ENCODE peak calls at places on chromosome 1, in seven cellular contexts. One of them, this sample, is unnamed.

GRCh38 chr1:236673284-236673919 is 12.9 kb upstream of the ACTN2 start:
- DNase-seq in body of pancreas: no peak
- DNase-seq in transverse colon: no peak
- DNase-seq in suprapubic skin: no peak
- DNase-seq in astrocyte: no peak
- DNase-seq in uterus: no peak
- DNase-seq in adrenal gland: no peak
- DNase-seq in this sample: no peak

GRCh38 chr1:29121951-29122661 is 1.6 kb downstream of the TMEM200B start:
- DNase-seq in body of pancreas: no peak
- DNase-seq in transverse colon: peak; percentile 25
- DNase-seq in suprapubic skin: no peak
- DNase-seq in astrocyte: no peak
- DNase-seq in uterus: peak; percentile 76
- DNase-seq in adrenal gland: peak; percentile 34
- DNase-seq in this sample: peak; percentile 35

GRCh38 chr1:115159958-115160357 is 70.7 kb upstream of the TSPAN2 start:
- DNase-seq in body of pancreas: no peak
- DNase-seq in transverse colon: no peak
- DNase-seq in suprapubic skin: no peak
- DNase-seq in astrocyte: no peak
- DNase-seq in uterus: no peak
- DNase-seq in adrenal gland: no peak
- DNase-seq in this sample: no peak

GRCh38 chr1:248585266-248585665 is 10.7 kb upstream of the OR2T34 start:
- DNase-seq in body of pancreas: no peak
- DNase-seq in transverse colon: no peak
- DNase-seq in suprapubic skin: no peak
- DNase-seq in astrocyte: no peak
- DNase-seq in uterus: no peak
- DNase-seq in adrenal gland: no peak
- DNase-seq in this sample: no peak

GRCh38 chr1:9689971-9690381 is 38.4 kb downstream of the PIK3CD start:
- DNase-seq in body of pancreas: peak; percentile 33
- DNase-seq in transverse colon: peak; percentile 38
- DNase-seq in suprapubic skin: no peak
- DNase-seq in astrocyte: no peak
- DNase-seq in uterus: peak; percentile 29
- DNase-seq in adrenal gland: peak; percentile 37
- DNase-seq in this sample: peak; percentile 26

GRCh38 chr1:58721247-58721820 is 21.5 kb upstream of the MYSM1 start:
- DNase-seq in body of pancreas: no peak
- DNase-seq in transverse colon: no peak
- DNase-seq in suprapubic skin: no peak
- DNase-seq in astrocyte: no peak
- DNase-seq in uterus: no peak
- DNase-seq in adrenal gland: no peak
- DNase-seq in this sample: no peak

GRCh38 chr1:204863024-204863423 is 7.6 kb upstream of the NFASC start:
- DNase-seq in body of pancreas: no peak
- DNase-seq in transverse colon: no peak
- DNase-seq in suprapubic skin: no peak
- DNase-seq in astrocyte: no peak
- DNase-seq in uterus: no peak
- DNase-seq in adrenal gland: no peak
- DNase-seq in this sample: no peak

GRCh38 chr1:94012686-94013330 is 103.6 kb upstream of the GCLM start:
- DNase-seq in body of pancreas: no peak
- DNase-seq in transverse colon: no peak
- DNase-seq in suprapubic skin: no peak
- DNase-seq in astrocyte: no peak
- DNase-seq in uterus: no peak
- DNase-seq in adrenal gland: no peak
- DNase-seq in this sample: peak; percentile 72

GRCh38 chr1:7579016-7579415 is 192.1 kb upstream of the VAMP3 start:
- DNase-seq in body of pancreas: no peak
- DNase-seq in transverse colon: no peak
- DNase-seq in suprapubic skin: peak; percentile 63
- DNase-seq in astrocyte: no peak
- DNase-seq in uterus: no peak
- DNase-seq in adrenal gland: no peak
- DNase-seq in this sample: peak; percentile 3

GRCh38 chr1:10495942-10496341 is 21.2 kb downstream of the PEX14 start:
- DNase-seq in body of pancreas: no peak
- DNase-seq in transverse colon: no peak
- DNase-seq in suprapubic skin: no peak
- DNase-seq in astrocyte: no peak
- DNase-seq in uterus: no peak
- DNase-seq in adrenal gland: no peak
- DNase-seq in this sample: no peak

GRCh38 chr1:62774971-62775578 is 8.9 kb upstream of the ATG4C start:
- DNase-seq in body of pancreas: no peak
- DNase-seq in transverse colon: no peak
- DNase-seq in suprapubic skin: no peak
- DNase-seq in astrocyte: no peak
- DNase-seq in uterus: no peak
- DNase-seq in adrenal gland: no peak
- DNase-seq in this sample: no peak

GRCh38 chr1:234970371-234970730 is 158.3 kb downstream of the TOMM20 start:
- DNase-seq in body of pancreas: no peak
- DNase-seq in transverse colon: no peak
- DNase-seq in suprapubic skin: peak; percentile 34
- DNase-seq in astrocyte: peak; percentile 100
- DNase-seq in uterus: no peak
- DNase-seq in adrenal gland: no peak
- DNase-seq in this sample: no peak

GRCh38 chr1:180623579-180624347 is 8.1 kb upstream of the XPR1 start:
- DNase-seq in body of pancreas: peak; percentile 28
- DNase-seq in transverse colon: no peak
- DNase-seq in suprapubic skin: no peak
- DNase-seq in astrocyte: peak; percentile 25
- DNase-seq in uterus: no peak
- DNase-seq in adrenal gland: no peak
- DNase-seq in this sample: no peak

GRCh38 chr1:63731117-63732043 is 42.4 kb upstream of the ROR1 start:
- DNase-seq in body of pancreas: peak; percentile 10
- DNase-seq in transverse colon: peak; percentile 23
- DNase-seq in suprapubic skin: no peak
- DNase-seq in astrocyte: peak; percentile 95
- DNase-seq in uterus: no peak
- DNase-seq in adrenal gland: no peak
- DNase-seq in this sample: no peak

GRCh38 chr1:205983925-205984725 is 19.1 kb downstream of the RAB7B start:
- DNase-seq in body of pancreas: peak; percentile 86
- DNase-seq in transverse colon: peak; percentile 46
- DNase-seq in suprapubic skin: no peak
- DNase-seq in astrocyte: peak; percentile 51
- DNase-seq in uterus: no peak
- DNase-seq in adrenal gland: peak; percentile 73
- DNase-seq in this sample: peak; percentile 90

GRCh38 chr1:100187912-100188311 is 9.9 kb upstream of the LRRC39 start:
- DNase-seq in body of pancreas: peak; percentile 46
- DNase-seq in transverse colon: peak; percentile 19
- DNase-seq in suprapubic skin: no peak
- DNase-seq in astrocyte: peak; percentile 67
- DNase-seq in uterus: peak; percentile 18
- DNase-seq in adrenal gland: peak; percentile 77
- DNase-seq in this sample: no peak

GRCh38 chr1:201887116-201887866 is 1.4 kb upstream of the SHISA4 start:
- DNase-seq in body of pancreas: no peak
- DNase-seq in transverse colon: no peak
- DNase-seq in suprapubic skin: no peak
- DNase-seq in astrocyte: no peak
- DNase-seq in uterus: peak; percentile 3
- DNase-seq in adrenal gland: peak; percentile 59
- DNase-seq in this sample: no peak

GRCh38 chr1:78339490-78339889 is 151.3 kb upstream of the PTGFR start:
- DNase-seq in body of pancreas: no peak
- DNase-seq in transverse colon: no peak
- DNase-seq in suprapubic skin: no peak
- DNase-seq in astrocyte: peak; percentile 78
- DNase-seq in uterus: no peak
- DNase-seq in adrenal gland: no peak
- DNase-seq in this sample: no peak

DNA sequence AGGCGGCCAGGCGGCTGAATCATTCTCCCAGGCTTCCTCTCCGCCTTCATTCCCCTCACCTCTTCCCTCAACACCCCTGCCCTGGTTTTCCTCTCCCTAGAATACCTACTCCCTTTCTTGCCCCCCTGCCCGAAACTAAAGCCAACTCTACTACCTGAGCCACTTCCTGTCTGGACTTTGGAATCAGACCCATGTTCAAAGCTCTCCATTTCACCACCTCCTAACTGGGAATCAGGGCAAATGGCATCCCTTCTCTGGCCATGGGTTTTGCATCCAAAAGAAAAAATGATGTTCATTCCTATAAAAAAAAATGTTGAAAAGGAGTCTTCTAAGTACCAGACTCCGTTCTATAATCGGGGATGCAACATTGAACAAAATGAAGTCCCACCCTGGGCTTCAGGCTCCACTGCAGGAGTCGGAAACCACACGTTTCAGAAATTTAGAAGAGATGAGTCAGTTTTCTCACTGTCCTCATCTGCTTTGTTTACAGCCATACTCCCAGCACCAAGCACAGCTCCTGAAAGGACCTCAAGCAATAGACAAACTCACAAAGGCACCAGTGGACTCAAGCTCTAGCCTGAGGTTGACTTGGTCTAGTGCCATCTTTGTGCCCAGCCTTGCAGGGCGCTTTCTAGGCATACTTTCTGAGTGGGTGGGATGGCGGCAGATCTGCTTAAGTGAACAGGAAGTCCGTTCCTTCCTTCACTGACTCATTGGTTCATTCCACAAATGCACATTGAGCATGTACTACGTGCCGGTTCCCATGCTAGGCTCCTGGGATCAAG is 176.2 kb downstream of the IGSF21 start:
- DNase-seq in body of pancreas: no peak
- DNase-seq in transverse colon: no peak
- DNase-seq in suprapubic skin: no peak
- DNase-seq in astrocyte: no peak
- DNase-seq in uterus: no peak
- DNase-seq in adrenal gland: no peak
- DNase-seq in this sample: no peak
- H3K27ac ChIP-seq in body of pancreas: no peak overlapping the region
- H3K27ac ChIP-seq in transverse colon: no peak overlapping the region
- H3K27ac ChIP-seq in suprapubic skin: no peak overlapping the region
- H3K27ac ChIP-seq in astrocyte: no peak overlapping the region
- H3K27ac ChIP-seq in uterus: no peak overlapping the region
- H3K27ac ChIP-seq in adrenal gland: no peak overlapping the region
- H3K27ac ChIP-seq in this sample: no peak overlapping the region

DNA sequence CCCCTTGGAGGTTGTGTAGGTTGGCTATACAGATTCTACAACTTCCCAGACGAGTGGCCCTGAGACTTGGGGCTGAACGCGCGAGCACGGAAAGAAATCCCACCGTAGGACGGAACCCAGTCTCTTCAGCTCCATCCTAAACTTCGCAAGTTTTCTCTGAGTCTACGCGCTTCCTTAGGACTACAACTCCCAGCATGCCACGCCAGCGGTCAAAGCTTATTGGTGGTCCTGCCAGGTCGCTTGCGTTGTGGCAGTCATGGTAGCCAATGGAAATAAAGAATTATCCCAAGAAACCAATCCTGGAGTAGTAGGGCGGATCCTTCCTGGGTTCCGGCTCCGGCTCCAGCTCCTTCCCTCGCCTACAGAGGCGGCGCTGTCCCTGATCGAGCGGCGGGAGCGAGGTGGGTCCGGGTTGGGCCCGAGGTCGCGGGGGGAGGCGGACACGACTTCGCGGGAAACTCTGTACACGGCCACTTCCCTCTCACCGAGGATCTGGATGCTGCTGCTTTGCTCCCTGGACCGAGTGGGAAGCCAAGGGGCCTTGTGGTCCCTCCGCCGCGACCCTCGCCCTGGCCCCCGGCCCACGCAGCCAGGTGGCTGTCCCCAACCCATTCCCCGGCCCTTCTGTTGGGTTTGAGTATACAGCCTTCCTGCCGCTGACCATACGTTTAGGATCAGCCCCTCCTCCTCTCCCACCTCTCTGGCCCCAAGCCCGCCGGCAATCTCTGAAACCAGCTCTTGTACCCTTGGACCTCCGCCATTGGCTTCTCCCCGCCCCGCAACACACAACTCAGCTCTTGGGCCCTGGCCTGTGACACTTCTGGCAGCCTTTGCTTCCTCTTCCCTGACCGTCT is at the start of gene ZNF691:
- DNase-seq in body of pancreas: peak; percentile 97
- DNase-seq in transverse colon: peak; percentile 94
- DNase-seq in suprapubic skin: peak; percentile 96
- DNase-seq in astrocyte: peak; percentile 95
- DNase-seq in uterus: peak; percentile 96
- DNase-seq in adrenal gland: peak; percentile 91
- DNase-seq in this sample: peak; percentile 94
- H3K27ac ChIP-seq in body of pancreas: peak within 1 kb of the TSS; percentile 81
- H3K27ac ChIP-seq in transverse colon: peak within 1 kb of the TSS; percentile 82
- H3K27ac ChIP-seq in suprapubic skin: peak within 1 kb of the TSS; percentile 67
- H3K27ac ChIP-seq in astrocyte: peak within 1 kb of the TSS; percentile 31
- H3K27ac ChIP-seq in uterus: peak within 1 kb of the TSS; percentile 92
- H3K27ac ChIP-seq in adrenal gland: no peak within 1 kb of the TSS
- H3K27ac ChIP-seq in this sample: peak within 1 kb of the TSS; percentile 89

GRCh38 chr1:223048026-223048425 is 95.0 kb downstream of the TLR5 start:
- DNase-seq in body of pancreas: no peak
- DNase-seq in transverse colon: no peak
- DNase-seq in suprapubic skin: no peak
- DNase-seq in astrocyte: no peak
- DNase-seq in uterus: no peak
- DNase-seq in adrenal gland: no peak
- DNase-seq in this sample: no peak

GRCh38 chr1:223057569-223058093 is 85.4 kb downstream of the TLR5 start:
- DNase-seq in body of pancreas: no peak
- DNase-seq in transverse colon: no peak
- DNase-seq in suprapubic skin: no peak
- DNase-seq in astrocyte: no peak
- DNase-seq in uterus: no peak
- DNase-seq in adrenal gland: no peak
- DNase-seq in this sample: no peak

GRCh38 chr1:223056802-223057201 is 86.2 kb downstream of the TLR5 start:
- DNase-seq in body of pancreas: no peak
- DNase-seq in transverse colon: no peak
- DNase-seq in suprapubic skin: no peak
- DNase-seq in astrocyte: no peak
- DNase-seq in uterus: no peak
- DNase-seq in adrenal gland: no peak
- DNase-seq in this sample: no peak

GRCh38 chr1:223052931-223053330 is 90.1 kb downstream of the TLR5 start:
- DNase-seq in body of pancreas: no peak
- DNase-seq in transverse colon: no peak
- DNase-seq in suprapubic skin: no peak
- DNase-seq in astrocyte: no peak
- DNase-seq in uterus: no peak
- DNase-seq in adrenal gland: no peak
- DNase-seq in this sample: no peak

GRCh38 chr1:223052479-223052878 is 90.6 kb downstream of the TLR5 start:
- DNase-seq in body of pancreas: no peak
- DNase-seq in transverse colon: no peak
- DNase-seq in suprapubic skin: no peak
- DNase-seq in astrocyte: no peak
- DNase-seq in uterus: no peak
- DNase-seq in adrenal gland: no peak
- DNase-seq in this sample: no peak
- H3K27ac ChIP-seq in body of pancreas: no peak overlapping the region
- H3K27ac ChIP-seq in transverse colon: peak overlapping the region; percentile 3
- H3K27ac ChIP-seq in suprapubic skin: no peak overlapping the region
- H3K27ac ChIP-seq in astrocyte: no peak overlapping the region
- H3K27ac ChIP-seq in uterus: no peak overlapping the region
- H3K27ac ChIP-seq in adrenal gland: no peak overlapping the region
- H3K27ac ChIP-seq in this sample: no peak overlapping the region

GRCh38 chr1:32612189-32612881 is 38.0 kb downstream of the ZBTB8OS start:
- DNase-seq in body of pancreas: peak; percentile 91
- DNase-seq in transverse colon: peak; percentile 89
- DNase-seq in suprapubic skin: peak; percentile 91
- DNase-seq in astrocyte: peak; percentile 58
- DNase-seq in uterus: peak; percentile 65
- DNase-seq in adrenal gland: peak; percentile 86
- DNase-seq in this sample: no peak
- H3K27ac ChIP-seq in body of pancreas: no peak overlapping the region
- H3K27ac ChIP-seq in transverse colon: peak overlapping the region; percentile 39
- H3K27ac ChIP-seq in suprapubic skin: no peak overlapping the region
- H3K27ac ChIP-seq in astrocyte: peak overlapping the region; percentile 37
- H3K27ac ChIP-seq in uterus: no peak overlapping the region
- H3K27ac ChIP-seq in adrenal gland: peak overlapping the region; percentile 54
- H3K27ac ChIP-seq in this sample: no peak overlapping the region